ENCODE peak calls at places on chromosomes 12 and 14, in four cellular contexts. A is GM13977, H is fibroblast of villous mesenchyme, N is neural crest cell. D is an unnamed sample.

GRCh38 chr12:14111230-14111865 is 129.9 kb upstream of the GRIN2B start:
- DNase-seq in A (peak; percentile 58), H (no peak), N (no peak), D (no peak)

GRCh38 chr12:93911436-93911835 is 234.3 kb downstream of the CRADD start:
- DNase-seq in A (no peak), H (peak; percentile 53), N (no peak), D (no peak)

GRCh38 chr14:75200451-75200850 is 24.0 kb upstream of the TMED10 start:
- DNase-seq in A (no peak), H (no peak), N (no peak), D (no peak)

GRCh38 chr12:5333096-5333495 is 98.8 kb upstream of the NTF3 start:
- DNase-seq in H (no peak), A (no peak), N (no peak), D (no peak)

GRCh38 chr12:44968960-44969359 is 81.9 kb downstream of the DBX2 start:
- DNase-seq in H (no peak), A (no peak), N (no peak), D (no peak)

GRCh38 chr12:58731096-58731495 is 189.2 kb downstream of the LRIG3 start:
- DNase-seq in A (no peak), N (no peak), H (no peak), D (no peak)

GRCh38 chr14:105859717-105860614 is 333.6 kb downstream of the TMEM121 start:
- DNase-seq in N (no peak), H (no peak), A (peak; percentile 7), D (peak; percentile 35)

GRCh38 chr12:93790472-93791152 is 113.4 kb downstream of the CRADD start:
- DNase-seq in H (peak; percentile 64), A (no peak), N (no peak), D (no peak)

GRCh38 chr12:107320929-107321618 is 227.7 kb upstream of the CRY1 start:
- DNase-seq in A (no peak), N (peak; percentile 8), H (peak; percentile 8), D (no peak)

GRCh38 chr14:51828017-51828797 is 32.2 kb upstream of the GNG2 start:
- DNase-seq in H (no peak), A (peak; percentile 19), N (no peak), D (peak; percentile 89)

GRCh38 chr14:104349950-104350349 is 211.6 kb downstream of the KIF26A start:
- DNase-seq in H (no peak), N (no peak), A (no peak), D (peak; percentile 18)

GRCh38 chr14:94638330-94638729 is 26.1 kb downstream of the SERPINA3 start:
- DNase-seq in H (no peak), A (no peak), N (no peak), D (no peak)

GRCh38 chr12:47407730-47408129 is 298.1 kb downstream of the RPAP3 start:
- DNase-seq in A (no peak), N (no peak), H (no peak), D (no peak)

GRCh38 chr12:80648866-80649265 is 58.6 kb upstream of the MYF6 start:
- DNase-seq in H (peak; percentile 45), A (no peak), N (no peak), D (no peak)

GRCh38 chr12:121443193-121443829 is 43.4 kb downstream of the RNF34 start:
- DNase-seq in A (peak; percentile 92), N (peak; percentile 94), H (peak; percentile 71), D (peak; percentile 72)

GRCh38 chr14:33163109-33163508 is 224.4 kb downstream of the NPAS3 start:
- DNase-seq in A (no peak), H (no peak), N (no peak), D (no peak)

GRCh38 chr14:65290830-65291229 is 121.7 kb upstream of the FUT8 start:
- DNase-seq in A (no peak), H (peak; percentile 73), N (no peak), D (no peak)

GRCh38 chr14:63928744-63929174 is 76.0 kb downstream of the SYNE2 start:
- DNase-seq in N (no peak), A (no peak), H (no peak), D (no peak)

GRCh38 chr14:92391746-92392145 is 68.8 kb downstream of the SLC24A4 start:
- DNase-seq in H (no peak), N (no peak), A (no peak), D (peak; percentile 56)

GRCh38 chr12:92582466-92582865 is 120.3 kb upstream of the PLEKHG7 start:
- DNase-seq in N (no peak), H (no peak), A (no peak), D (no peak)

GRCh38 chr14:105076296-105076804 is 11.1 kb upstream of the GPR132 start:
- DNase-seq in A (no peak), H (no peak), N (no peak), D (no peak)

GRCh38 chr14:88934231-88934898 is 109.9 kb downstream of the TTC8 start:
- DNase-seq in A (no peak), N (no peak), H (no peak), D (no peak)

GRCh38 chr12:75439048-75439447 is 41.5 kb upstream of the GLIPR1 start:
- DNase-seq in N (no peak), H (no peak), A (no peak), D (no peak)

GRCh38 chr12:75827061-75827460 is 204.5 kb downstream of the PHLDA1 start:
- DNase-seq in N (no peak), H (no peak), A (no peak), D (no peak)

GRCh38 chr14:31692376-31692781 is 131.2 kb downstream of the NUBPL start:
- DNase-seq in A (peak; percentile 26), N (no peak), H (peak; percentile 8), D (no peak)

GRCh38 chr14:95026851-95027463 is 130.4 kb downstream of the DICER1 start:
- DNase-seq in A (no peak), H (no peak), N (no peak), D (no peak)

GRCh38 chr12:47939009-47939601 is 24.3 kb upstream of the TMEM106C start:
- DNase-seq in H (no peak), N (no peak), A (no peak), D (no peak)

GRCh38 chr12:95169368-95169767 is 47.9 kb downstream of the FGD6 start:
- DNase-seq in A (no peak), N (no peak), H (peak; percentile 95), D (no peak)

GRCh38 chr12:29742646-29743045 is 41.1 kb downstream of the TMTC1 start:
- DNase-seq in A (no peak), N (no peak), H (no peak), D (no peak)

GRCh38 chr12:131092911-131093901 is 139.5 kb downstream of the ADGRD1 start:
- DNase-seq in H (no peak), N (no peak), A (peak; percentile 85), D (peak; percentile 37)

DNA sequence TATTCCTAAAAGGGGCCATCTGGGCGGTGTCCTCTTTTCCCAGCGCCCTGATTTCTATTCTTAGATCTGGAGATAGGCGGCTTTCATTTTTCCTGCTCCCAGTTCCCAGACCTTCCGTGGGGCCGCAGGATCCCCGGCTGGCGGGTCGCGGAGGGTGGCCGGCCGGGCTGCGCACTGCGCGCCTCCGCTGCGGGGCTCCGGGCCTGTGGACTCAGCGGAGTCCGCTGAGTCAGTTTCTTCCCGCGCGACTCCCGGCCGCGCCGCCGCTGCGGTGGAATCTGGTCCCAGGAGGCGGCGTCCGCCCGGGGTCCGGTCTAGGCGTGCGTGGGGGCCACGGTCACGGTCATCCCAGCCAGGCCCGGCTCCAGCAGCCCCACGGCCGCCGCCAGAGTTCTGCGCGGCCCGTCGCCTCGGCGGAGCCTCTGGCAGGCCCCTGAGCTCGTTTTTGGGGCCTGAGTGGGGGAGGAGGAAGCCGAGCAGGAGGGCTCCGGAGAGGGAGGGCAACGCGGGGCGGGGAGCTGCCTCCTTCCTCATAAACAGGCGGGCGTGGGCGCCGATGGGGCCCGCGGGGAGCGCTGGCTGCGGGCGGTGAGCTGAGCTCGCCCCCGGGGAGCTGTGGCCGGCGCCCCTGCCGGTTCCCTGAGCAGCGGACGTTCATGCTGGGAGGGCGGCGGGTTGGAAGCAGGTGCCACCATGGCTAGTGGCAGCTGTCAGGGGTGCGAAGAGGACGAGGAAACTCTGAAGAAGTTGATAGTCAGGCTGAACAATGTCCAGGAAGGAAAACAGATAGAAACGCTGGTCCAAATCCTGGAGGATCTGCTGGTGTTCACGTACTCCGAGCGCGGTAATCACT is at the start of gene LRRK2:
- DNase-seq in N (peak; percentile 51), H (peak; percentile 42), A (peak; percentile 50), D (peak; percentile 79)
- TF ChIP-seq CTCF in N (peak; percentile 34), H (no peak), A (no peak), D (no peak)

GRCh38 chr12:57151741-57152407 is 4.5 kb upstream of the LRP1-AS start:
- DNase-seq in N (no peak), A (no peak), H (peak; percentile 55), D (no peak)
- TF ChIP-seq CTCF in N (no peak), A (no peak), H (no peak), D (no peak)

GRCh38 chr14:50531595-50532501 is 521 bp downstream of the MAP4K5 start:
- DNase-seq in N (peak; percentile 46), H (peak; percentile 53), A (peak; percentile 42), D (peak; percentile 47)
- TF ChIP-seq CTCF in N (no peak), H (no peak), A (no peak), D (no peak)

GRCh38 chr14:21734457-21735074 is 60.9 kb upstream of the OR4E1 start:
- DNase-seq in H (peak; percentile 51), N (peak; percentile 13), A (peak; percentile 33), D (no peak)
- TF ChIP-seq CTCF in H (peak; percentile 57), N (peak; percentile 79), A (peak; percentile 63), D (peak; percentile 85)

DNA sequence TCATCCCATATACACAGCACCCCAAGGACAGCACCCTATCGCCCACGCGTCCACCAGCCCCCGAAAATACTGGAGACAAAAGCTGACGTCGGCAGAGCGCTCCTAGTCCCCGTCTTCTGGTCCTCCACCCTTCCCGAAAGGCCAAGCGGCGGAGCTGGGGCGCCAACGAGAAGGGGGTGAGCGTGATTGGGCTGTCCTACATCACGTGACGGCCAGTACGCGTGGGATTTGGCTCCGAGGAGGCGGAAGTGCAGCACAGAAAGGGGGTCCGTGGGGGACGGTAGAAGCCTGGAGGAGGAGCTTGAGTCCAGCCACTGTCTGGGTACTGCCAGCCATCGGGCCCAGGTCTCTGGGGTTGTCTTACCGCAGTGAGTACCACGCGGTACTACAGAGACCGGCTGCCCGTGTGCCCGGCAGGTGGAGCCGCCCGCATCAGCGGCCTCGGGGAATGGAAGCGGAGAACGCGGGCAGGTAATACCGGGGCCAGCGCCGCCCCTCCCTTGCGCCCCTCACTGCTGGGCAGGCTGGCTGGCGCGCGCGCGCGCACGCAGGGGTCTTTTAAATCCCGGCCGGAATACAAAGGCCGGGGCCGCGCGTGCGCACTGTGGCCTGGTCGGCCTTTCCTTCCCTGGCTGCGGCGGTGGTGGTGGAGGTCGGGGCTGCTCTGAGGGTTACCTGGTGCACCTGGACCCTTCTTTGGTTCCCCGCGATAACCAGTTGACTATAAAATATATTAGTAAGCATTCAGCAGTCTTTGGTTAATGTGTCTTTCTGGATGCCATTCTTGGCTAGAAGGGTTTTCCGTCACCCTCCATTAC is at the start of gene TDG:
- DNase-seq in H (peak; percentile 99), A (peak; percentile 94), N (peak; percentile 91), D (peak; percentile 98)
- TF ChIP-seq CTCF in H (peak; percentile 7), A (no peak), N (no peak), D (peak; percentile 8)